ENCODE peak calls at places on chromosomes 13 and 19, in ten cellular contexts. B is epithelial cell of esophagus, R is endothelial cell of umbilical vein, Q is cardiac fibroblast, F is endothelial cell, L is IMR-90, D is mammary epithelial cell, J is MCF 10A, M is coronary artery, O is heart left ventricle. E is an unnamed sample.
A peak's percentile ranks its signal among the peaks of the same experiment; 100 is the strongest.

GRCh38 chr13:47351798-47352197 is 454.9 kb upstream of the HTR2A start:
- DNase-seq in O (no peak), L (no peak), R (no peak), D (no peak), Q (no peak), F (no peak), J (no peak), B (no peak), M (no peak), E (no peak)

GRCh38 chr19:17049711-17050280 is 23.2 kb upstream of the CPAMD8 start:
- DNase-seq in M (no peak), R (peak; percentile 21), F (no peak), D (peak; percentile 11), L (peak; percentile 73), O (no peak), J (peak; percentile 58), Q (peak; percentile 61), B (peak; percentile 75), E (peak; percentile 47)

GRCh38 chr13:114068723-114069322 is 63.6 kb downstream of the RASA3 start:
- DNase-seq in D (no peak), B (peak; percentile 45), L (peak; percentile 77), Q (peak; percentile 86), F (no peak), O (peak; percentile 58), M (no peak), R (peak; percentile 53), J (peak; percentile 20), E (no peak)

GRCh38 chr19:19372656-19373416 is 32.6 kb upstream of the GATAD2A start:
- DNase-seq in D (no peak), L (peak; percentile 45), O (peak; percentile 84), M (no peak), Q (peak; percentile 78), B (peak; percentile 43), F (peak; percentile 23), R (peak; percentile 80), J (peak; percentile 56), E (peak; percentile 89)

GRCh38 chr13:28719656-28720055 is 886 bp upstream of the SLC46A3 start:
- DNase-seq in J (peak; percentile 55), D (peak; percentile 55), L (peak; percentile 54), O (no peak), M (no peak), Q (peak; percentile 95), B (peak; percentile 70), R (no peak), F (no peak), E (no peak)

GRCh38 chr13:100573121-100573520 is 15.5 kb downstream of the GGACT start:
- DNase-seq in D (peak; percentile 51), R (peak; percentile 83), M (no peak), J (peak; percentile 83), B (peak; percentile 88), Q (peak; percentile 88), O (no peak), L (peak; percentile 82), F (peak; percentile 75), E (peak; percentile 75)

GRCh38 chr19:30385666-30386065 is 13.5 kb downstream of the ZNF536 start:
- DNase-seq in F (no peak), M (no peak), Q (no peak), R (no peak), O (no peak), J (no peak), B (no peak), L (no peak), D (no peak), E (no peak)

GRCh38 chr13:106295971-106296370 is 239.5 kb downstream of the EFNB2 start:
- DNase-seq in Q (no peak), F (no peak), J (no peak), B (no peak), D (no peak), O (no peak), R (no peak), L (no peak), M (no peak), E (no peak)

GRCh38 chr13:95970878-95971277 is 82.3 kb downstream of the UGGT2 start:
- DNase-seq in B (no peak), M (no peak), F (no peak), D (no peak), R (no peak), J (no peak), O (no peak), Q (no peak), L (no peak), E (no peak)

GRCh38 chr13:113657851-113658741 is at the start of gene ATP4B:
- DNase-seq in R (no peak), M (peak; percentile 52), D (no peak), B (no peak), J (no peak), L (no peak), Q (no peak), O (no peak), F (no peak), E (no peak)

GRCh38 chr13:65468628-65469027 is 1761.5 kb downstream of the PCDH9 start:
- DNase-seq in F (no peak), O (no peak), B (no peak), R (no peak), J (no peak), L (peak; percentile 46), Q (peak; percentile 27), M (no peak), D (no peak), E (no peak)

GRCh38 chr19:4811328-4812131 is 20.0 kb downstream of the TICAM1 start:
- DNase-seq in O (peak; percentile 93), J (peak; percentile 77), R (peak; percentile 68), F (peak; percentile 94), D (peak; percentile 51), B (peak; percentile 69), L (peak; percentile 45), M (peak; percentile 88), Q (peak; percentile 74), E (peak; percentile 89)

GRCh38 chr19:45852941-45853340 is 10.0 kb downstream of the SYMPK start:
- DNase-seq in F (no peak), O (no peak), Q (no peak), M (no peak), L (no peak), D (no peak), J (peak; percentile 26), B (no peak), R (no peak), E (no peak)

GRCh38 chr19:45852145-45852750 is 10.7 kb downstream of the SYMPK start:
- DNase-seq in O (no peak), J (peak; percentile 34), F (no peak), R (no peak), Q (peak; percentile 15), D (no peak), B (no peak), L (no peak), M (no peak), E (no peak)

GRCh38 chr19:45854167-45854778 is 8.7 kb downstream of the SYMPK start:
- DNase-seq in B (no peak), O (no peak), D (no peak), Q (no peak), R (no peak), J (no peak), L (no peak), F (no peak), M (no peak), E (no peak)

GRCh38 chr19:45847661-45848060 is 15.3 kb downstream of the SYMPK start:
- DNase-seq in L (no peak), R (no peak), Q (no peak), O (no peak), M (no peak), D (no peak), F (no peak), B (no peak), J (no peak), E (no peak)

GRCh38 chr19:45848922-45849321 is 14.0 kb downstream of the SYMPK start:
- DNase-seq in Q (peak; percentile 17), R (no peak), B (no peak), M (no peak), J (no peak), F (no peak), L (no peak), O (peak; percentile 16), D (no peak), E (no peak)
- TF ChIP-seq CTCF in Q (peak; percentile 46), R (peak; percentile 22), B (peak; percentile 46), M (no peak), J (no peak), F (no peak), L (peak; percentile 14), O (no peak), D (peak; percentile 27), E (no peak)

DNA sequence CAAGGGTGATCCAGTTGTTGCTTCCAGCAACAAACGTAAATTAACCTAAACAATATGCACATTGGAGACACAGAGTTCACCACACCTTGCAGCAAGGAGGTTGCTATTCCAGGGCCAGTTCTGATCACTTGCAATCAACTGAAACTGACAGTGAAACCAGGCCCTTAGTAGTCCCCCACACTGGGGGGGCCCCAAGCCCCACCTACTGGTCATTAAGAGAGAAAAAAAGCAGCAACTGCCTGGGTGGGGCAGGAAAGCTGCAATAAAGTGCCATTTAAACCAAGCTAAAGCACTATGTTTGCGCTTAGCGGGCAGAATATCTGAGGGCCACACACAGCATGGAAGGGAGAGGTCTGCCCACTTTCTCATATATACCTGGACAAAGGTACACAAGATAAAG is 51.5 kb downstream of the ATP7B start:
- DNase-seq in O (no peak), M (no peak), D (no peak), B (no peak), F (no peak), R (no peak), L (no peak), Q (no peak), J (no peak), E (peak; percentile 79)
- TF ChIP-seq CTCF in O (no peak), M (no peak), D (no peak), B (no peak), F (no peak), R (no peak), L (no peak), Q (no peak), J (no peak), E (no peak)

DNA sequence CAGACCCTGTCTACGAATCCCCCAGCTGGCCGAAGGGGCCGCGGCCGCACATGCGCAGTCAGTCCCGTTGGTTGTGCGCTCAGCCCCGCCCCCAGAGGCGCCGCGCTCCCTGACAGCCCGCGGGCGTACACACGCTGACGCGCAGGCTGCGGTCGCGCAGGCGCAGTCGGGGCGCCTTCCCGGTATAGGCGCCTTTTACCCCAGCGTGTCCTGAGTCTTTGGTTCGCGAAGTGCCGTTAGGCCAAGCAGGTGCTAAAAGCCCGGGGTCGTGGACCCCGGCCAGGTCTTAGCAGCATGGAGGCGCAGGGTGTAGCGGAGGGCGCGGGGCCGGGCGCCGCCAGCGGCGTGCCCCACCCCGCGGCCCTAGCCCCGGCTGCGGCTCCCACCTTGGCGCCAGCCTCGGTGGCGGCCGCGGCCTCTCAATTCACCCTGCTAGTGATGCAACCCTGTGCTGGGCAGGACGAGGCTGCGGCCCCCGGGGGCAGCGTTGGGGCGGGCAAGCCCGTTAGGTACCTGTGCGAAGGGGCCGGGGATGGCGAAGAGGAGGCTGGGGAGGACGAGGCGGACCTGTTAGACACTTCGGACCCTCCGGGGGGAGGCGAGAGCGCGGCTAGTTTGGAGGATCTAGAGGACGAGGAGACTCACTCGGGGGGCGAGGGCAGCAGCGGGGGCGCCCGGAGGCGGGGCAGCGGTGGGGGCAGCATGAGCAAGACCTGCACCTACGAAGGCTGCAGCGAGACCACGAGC is at the start of gene RFXAP:
- DNase-seq in D (peak; percentile 75), J (peak; percentile 83), R (peak; percentile 88), B (peak; percentile 83), F (peak; percentile 94), L (peak; percentile 81), Q (peak; percentile 87), M (peak; percentile 86), O (peak; percentile 97), E (peak; percentile 91)
- TF ChIP-seq CTCF in D (no peak), J (no peak), R (no peak), B (no peak), F (no peak), L (no peak), Q (no peak), M (no peak), O (peak; percentile 33), E (no peak)

GRCh38 chr19:35790981-35791813 is 15.8 kb downstream of the ARHGAP33 start:
- DNase-seq in O (no peak), F (no peak), R (no peak), Q (no peak), D (no peak), L (no peak), M (no peak), J (no peak), B (no peak), E (no peak)
- TF ChIP-seq CTCF in O (no peak), F (peak; percentile 24), R (no peak), Q (no peak), D (no peak), L (peak; percentile 7), M (no peak), J (no peak), B (no peak), E (no peak)

E was measured in colonic mucosa.